ENCODE peak calls at places on chromosomes 13 and 19, in six cellular contexts. M is bronchial epithelial cell, N is transverse colon, W is cardiac fibroblast, F is pancreas, T is ascending aorta. S is an unnamed sample.

GRCh38 chr13:75486146-75486545 is 4.2 kb upstream of the TBC1D4 start:
- DNase-seq in T (no peak), F (no peak), N (no peak), M (no peak), W (no peak), S (no peak)

GRCh38 chr19:27974082-27974513 is 1238.9 kb downstream of the UQCRFS1 start:
- DNase-seq in N (peak), W (peak), M (peak), T (no peak), F (peak), S (peak)

GRCh38 chr19:39179754-39180153 is 17.0 kb upstream of the NCCRP1 start:
- DNase-seq in M (no peak), W (no peak), T (no peak), N (no peak), F (no peak), S (no peak)

GRCh38 chr13:39913928-39914327 is 258.5 kb downstream of the COG6 start:
- DNase-seq in W (peak), M (peak), N (no peak), F (no peak), T (no peak), S (peak)

GRCh38 chr19:35219008-35219407 is 9.5 kb downstream of the FAM187B start:
- DNase-seq in W (no peak), T (no peak), N (no peak), F (no peak), M (no peak), S (no peak)

GRCh38 chr19:28498404-28498976 is 714.5 kb downstream of the UQCRFS1 start:
- DNase-seq in M (no peak), W (no peak), N (no peak), T (no peak), F (no peak), S (no peak)

GRCh38 chr13:45370922-45371406 is 30.0 kb upstream of the TPT1 start:
- DNase-seq in N (peak), W (peak), M (no peak), T (no peak), F (peak), S (peak)

GRCh38 chr13:77919351-77920294 is 992 bp upstream of the EDNRB start:
- DNase-seq in M (no peak), T (no peak), W (peak), N (peak), F (no peak), S (peak)

GRCh38 chr19:38890686-38891085 is 8.7 kb downstream of the SIRT2 start:
- DNase-seq in F (no peak), W (no peak), N (no peak), M (no peak), T (no peak), S (no peak)

GRCh38 chr19:15467734-15468214 is 3.4 kb upstream of the RASAL3 start:
- DNase-seq in N (no peak), W (no peak), F (no peak), T (no peak), M (no peak), S (no peak)

GRCh38 chr19:27776020-27776419 is 1436.9 kb downstream of the UQCRFS1 start:
- DNase-seq in M (peak), F (no peak), W (peak), N (no peak), T (no peak), S (peak)

GRCh38 chr13:22496803-22497508 is 683.8 kb upstream of the SGCG start:
- DNase-seq in W (no peak), M (no peak), T (no peak), F (no peak), N (no peak), S (no peak)

GRCh38 chr19:8194528-8195275 is 14.5 kb upstream of the CERS4 start:
- DNase-seq in W (no peak), M (no peak), N (peak), T (no peak), F (no peak), S (no peak)

GRCh38 chr13:47459512-47459911 is 541.6 kb downstream of the SUCLA2 start:
- DNase-seq in T (no peak), N (no peak), F (no peak), W (peak), M (no peak), S (peak)

GRCh38 chr19:4304509-4305252 is at the start of gene FSD1:
- DNase-seq in N (no peak), T (no peak), F (no peak), W (peak), M (no peak), S (peak)

GRCh38 chr13:46010148-46010547 is 42.4 kb downstream of the ZC3H13 start:
- DNase-seq in T (no peak), W (peak), M (no peak), N (no peak), F (no peak), S (peak)

GRCh38 chr19:57319869-57320179 is 448 bp upstream of the ZNF543 start:
- DNase-seq in N (no peak), W (no peak), M (no peak), T (no peak), F (no peak), S (no peak)

GRCh38 chr19:57324992-57325391 is 4.7 kb downstream of the ZNF543 start:
- DNase-seq in W (no peak), F (no peak), M (no peak), T (no peak), N (no peak), S (no peak)

GRCh38 chr19:57320180-57321084 is at the start of gene ZNF543:
- DNase-seq in F (peak), M (peak), T (peak), W (peak), N (peak), S (peak)

GRCh38 chr19:57321164-57321563 is 892 bp downstream of the ZNF543 start:
- DNase-seq in M (no peak), T (no peak), F (no peak), W (no peak), N (no peak), S (no peak)

DNA sequence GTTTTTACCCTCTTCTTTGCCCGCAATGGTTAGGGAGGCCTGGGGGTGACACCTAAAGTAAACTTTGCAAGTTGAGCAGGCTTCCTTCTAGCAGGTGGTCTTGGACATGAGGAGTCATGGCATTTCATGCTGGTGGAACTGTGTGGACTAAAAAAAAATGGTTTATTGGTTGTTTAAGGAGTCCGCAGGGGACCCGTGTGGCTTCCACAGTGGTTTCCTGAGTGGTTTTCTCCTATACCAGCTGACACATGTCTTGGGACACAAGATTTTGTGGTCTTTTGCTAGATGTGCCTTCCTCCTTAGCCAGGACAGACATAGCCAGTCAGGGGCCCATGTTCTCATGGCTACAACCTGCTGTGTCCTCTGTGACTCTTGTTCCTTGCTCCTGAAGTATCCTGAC is 1.5 kb downstream of the ZNF543 start:
- DNase-seq in T (no peak), N (no peak), M (no peak), F (no peak), W (no peak), S (no peak)
- H3K4me3 ChIP-seq in T (peak), N (no peak), M (peak), F (no peak), W (no peak), S (peak)

GRCh38 chr19:17183271-17183757 is 31.8 kb upstream of the USE1 start:
- DNase-seq in N (no peak), T (no peak), F (no peak), M (no peak), W (no peak), S (no peak)
- TF ChIP-seq CTCF in N (no peak), T (no peak), F (no peak), M (no peak), W (no peak), S (no peak)

GRCh38 chr19:23974941-23975340 is 60.3 kb downstream of the ZNF726 start:
- DNase-seq in N (no peak), F (no peak), W (no peak), M (no peak), T (no peak), S (no peak)

GRCh38 chr19:23971598-23971997 is 56.9 kb downstream of the ZNF726 start:
- DNase-seq in N (no peak), M (no peak), T (no peak), F (no peak), W (no peak), S (no peak)

GRCh38 chr19:23978068-23978467 is 63.4 kb downstream of the ZNF726 start:
- DNase-seq in F (no peak), W (no peak), N (no peak), M (no peak), T (no peak), S (no peak)

GRCh38 chr19:23972161-23972560 is 57.5 kb downstream of the ZNF726 start:
- DNase-seq in M (no peak), N (no peak), W (no peak), T (no peak), F (no peak), S (no peak)
- H3K4me3 ChIP-seq in M (no peak), N (no peak), W (no peak), T (no peak), F (no peak), S (no peak)

DNA sequence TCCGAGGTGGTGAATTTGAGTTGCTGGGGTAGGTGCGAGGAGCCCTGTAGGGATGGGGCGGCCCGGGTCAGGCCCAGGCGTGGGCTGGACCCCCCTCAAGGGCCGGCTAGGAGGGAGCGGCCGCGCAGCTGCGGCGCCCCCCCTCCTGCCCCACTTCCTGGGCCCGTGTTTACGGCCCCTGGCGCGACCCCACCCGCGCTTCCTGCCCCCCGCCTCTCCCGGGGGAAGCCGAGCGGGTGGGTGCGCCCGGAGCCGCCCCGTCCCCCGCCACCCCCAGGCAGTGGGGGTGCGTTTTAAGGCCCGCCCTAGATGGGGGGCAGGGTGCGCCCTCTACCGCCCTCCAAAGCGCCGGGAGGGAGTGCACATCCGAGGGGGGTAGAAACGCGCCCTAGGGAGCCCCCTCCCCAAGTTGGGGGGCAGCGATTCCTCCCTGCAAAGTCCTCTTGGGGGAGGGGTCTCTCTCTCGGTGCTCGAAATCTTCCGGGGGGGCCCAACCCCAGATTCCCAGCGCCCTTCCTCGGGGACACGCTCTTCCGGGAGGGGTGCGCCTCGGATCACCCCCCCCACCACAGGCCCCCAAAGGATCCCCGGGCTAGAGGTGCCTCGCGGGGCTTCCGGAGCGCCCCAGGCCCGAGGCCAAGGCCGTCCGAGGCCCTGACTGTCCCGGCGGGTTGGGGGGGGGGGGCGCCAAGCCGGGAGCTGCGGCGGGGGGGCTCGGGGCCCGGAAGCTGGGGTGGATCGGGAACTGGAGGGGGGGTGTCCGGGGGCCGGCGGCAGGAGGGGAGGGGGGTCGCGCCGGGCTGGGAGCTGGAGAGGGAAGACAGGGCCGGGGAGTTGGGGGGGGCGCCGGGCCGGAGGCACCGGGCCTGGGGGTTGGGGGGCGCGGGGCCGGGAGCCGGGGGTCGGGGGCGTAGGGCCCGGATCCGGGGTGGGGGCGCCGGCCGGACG is 807 bp downstream of the TLE5 start:
- DNase-seq in T (no peak), W (peak), F (peak), N (peak), M (no peak), S (no peak)
- TF ChIP-seq CTCF in T (peak), W (peak), F (no peak), N (peak), M (peak), S (peak)

GRCh38 chr13:99819962-99820361 is 151.6 kb downstream of the ZIC5 start:
- DNase-seq in W (no peak), M (no peak), N (no peak), T (no peak), F (no peak), S (no peak)
- H3K4me3 ChIP-seq in W (no peak), M (no peak), N (no peak), T (no peak), F (no peak), S (no peak)

GRCh38 chr19:2950286-2951124 is 5.7 kb upstream of the ZNF77 start:
- DNase-seq in F (peak), W (peak), T (peak), M (peak), N (peak), S (peak)
- TF ChIP-seq CTCF in F (no peak), W (no peak), T (no peak), M (no peak), N (no peak), S (no peak)

DNA sequence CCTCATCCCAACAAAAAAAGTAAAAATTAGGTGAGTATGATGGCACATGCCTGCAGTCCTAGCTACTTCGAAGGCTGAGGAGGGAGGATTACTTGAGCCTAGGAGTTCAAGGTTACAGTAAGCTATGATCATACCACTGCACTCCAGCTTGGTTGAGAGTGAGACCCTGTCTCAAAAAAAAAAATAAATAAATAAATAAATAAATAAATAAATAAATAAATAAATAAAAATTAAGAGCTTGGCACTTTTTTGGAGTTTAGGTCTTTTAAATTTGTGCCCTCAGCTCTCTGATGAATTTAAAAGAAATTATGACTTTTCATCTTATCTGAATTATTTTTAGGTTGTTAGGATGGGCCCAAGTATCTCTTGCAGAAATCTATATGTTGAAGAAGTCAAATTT is 8.9 kb downstream of the ZNF420 start:
- DNase-seq in T (no peak), M (no peak), N (no peak), F (no peak), W (no peak), S (no peak)
- H3K4me3 ChIP-seq in T (no peak), M (no peak), N (no peak), F (no peak), W (no peak), S (no peak)

DNA sequence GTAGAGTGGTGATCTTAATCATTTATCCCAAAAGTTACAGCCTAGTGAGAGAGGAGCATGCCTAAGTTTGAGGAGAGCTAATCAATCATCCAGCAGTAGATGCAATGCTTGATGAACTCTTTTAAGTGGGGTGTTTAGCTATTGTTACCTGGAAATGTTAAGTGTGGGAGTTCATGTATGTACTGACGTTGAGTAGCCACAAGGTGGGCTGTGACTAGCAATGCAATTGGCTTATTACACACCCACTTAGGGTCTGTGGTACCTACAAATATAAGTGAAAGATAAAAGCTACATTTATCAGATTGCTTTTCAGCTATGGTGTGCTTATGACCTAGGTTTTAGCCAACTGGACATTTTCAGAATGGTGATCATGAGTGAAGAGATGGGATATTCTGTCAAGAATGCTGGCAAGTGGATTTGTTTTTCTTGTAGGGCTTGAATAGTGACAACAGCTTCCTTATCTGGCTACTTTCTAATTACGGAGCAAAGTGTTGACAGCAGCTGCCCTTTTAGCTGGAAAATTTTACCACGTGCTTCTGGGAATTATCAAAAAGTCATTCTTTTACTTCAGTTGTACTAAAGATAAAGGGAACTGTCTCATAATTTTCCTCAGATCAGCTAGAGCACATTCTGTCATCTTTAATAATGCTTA is 170.6 kb downstream of the POSTN start:
- DNase-seq in T (no peak), W (no peak), N (no peak), F (no peak), M (no peak), S (no peak)
- TF ChIP-seq CTCF in T (no peak), W (no peak), N (no peak), F (no peak), M (no peak), S (peak)

GRCh38 chr19:56118666-56119584 is 2.2 kb downstream of the ZNF787 start:
- DNase-seq in F (no peak), M (no peak), N (no peak), T (no peak), W (no peak), S (no peak)
- H3K4me3 ChIP-seq in F (no peak), M (no peak), N (no peak), T (peak), W (peak), S (peak)